ENCODE peak calls at places on chromosomes 11 and 22, in six cellular contexts. One of them, this sample, is unnamed.

GRCh38 chr22:39421691-39422090 is 22.1 kb downstream of the TAB1 start:
- DNase-seq in pancreas: no peak
- DNase-seq in GM23248: no peak
- DNase-seq in CD8-positive, alpha-beta T cell: no peak
- DNase-seq in psoas muscle: no peak
- DNase-seq in ovary: no peak
- DNase-seq in this sample: no peak

GRCh38 chr22:17883356-17883755 is 109.1 kb upstream of the BID start:
- DNase-seq in pancreas: no peak
- DNase-seq in psoas muscle: no peak
- DNase-seq in GM23248: no peak
- DNase-seq in ovary: peak; percentile 3
- DNase-seq in CD8-positive, alpha-beta T cell: no peak
- DNase-seq in this sample: no peak

GRCh38 chr22:20526628-20527355 is 19.4 kb downstream of the MED15 start:
- DNase-seq in CD8-positive, alpha-beta T cell: no peak
- DNase-seq in pancreas: no peak
- DNase-seq in GM23248: peak; percentile 89
- DNase-seq in psoas muscle: no peak
- DNase-seq in ovary: no peak
- DNase-seq in this sample: no peak

GRCh38 chr11:2100361-2101170 is 38.6 kb downstream of the IGF2 start:
- DNase-seq in psoas muscle: peak; percentile 58
- DNase-seq in pancreas: peak; percentile 54
- DNase-seq in CD8-positive, alpha-beta T cell: peak; percentile 28
- DNase-seq in GM23248: no peak
- DNase-seq in ovary: peak; percentile 47
- DNase-seq in this sample: no peak

GRCh38 chr11:74870485-74870884 is 78.4 kb downstream of the XRRA1 start:
- DNase-seq in ovary: no peak
- DNase-seq in psoas muscle: no peak
- DNase-seq in GM23248: peak; percentile 61
- DNase-seq in pancreas: no peak
- DNase-seq in CD8-positive, alpha-beta T cell: no peak
- DNase-seq in this sample: no peak

GRCh38 chr22:32947581-32947980 is 110.6 kb downstream of the SYN3 start:
- DNase-seq in pancreas: no peak
- DNase-seq in ovary: no peak
- DNase-seq in psoas muscle: no peak
- DNase-seq in CD8-positive, alpha-beta T cell: no peak
- DNase-seq in GM23248: no peak
- DNase-seq in this sample: no peak

GRCh38 chr11:1199689-1200610 is 22.9 kb upstream of the MUC5B start:
- DNase-seq in GM23248: no peak
- DNase-seq in psoas muscle: peak; percentile 51
- DNase-seq in CD8-positive, alpha-beta T cell: no peak
- DNase-seq in pancreas: peak; percentile 54
- DNase-seq in ovary: no peak
- DNase-seq in this sample: no peak

GRCh38 chr22:22593964-22594656 is 35.0 kb upstream of the PRAME start:
- DNase-seq in CD8-positive, alpha-beta T cell: peak; percentile 48
- DNase-seq in pancreas: peak; percentile 70
- DNase-seq in psoas muscle: no peak
- DNase-seq in ovary: no peak
- DNase-seq in GM23248: peak; percentile 58
- DNase-seq in this sample: peak; percentile 71

GRCh38 chr11:88344869-88345268 is 7.3 kb upstream of the CTSC start:
- DNase-seq in psoas muscle: no peak
- DNase-seq in GM23248: no peak
- DNase-seq in pancreas: no peak
- DNase-seq in ovary: no peak
- DNase-seq in CD8-positive, alpha-beta T cell: no peak
- DNase-seq in this sample: no peak

GRCh38 chr22:46074771-46075551 is 75.4 kb upstream of the PPARA start:
- DNase-seq in psoas muscle: peak; percentile 54
- DNase-seq in pancreas: peak; percentile 66
- DNase-seq in GM23248: peak; percentile 56
- DNase-seq in ovary: peak; percentile 50
- DNase-seq in CD8-positive, alpha-beta T cell: no peak
- DNase-seq in this sample: peak; percentile 22

GRCh38 chr11:34002420-34002819 is 49.1 kb upstream of the CAPRIN1 start:
- DNase-seq in CD8-positive, alpha-beta T cell: no peak
- DNase-seq in psoas muscle: no peak
- DNase-seq in GM23248: no peak
- DNase-seq in pancreas: no peak
- DNase-seq in ovary: no peak
- DNase-seq in this sample: no peak

GRCh38 chr11:23124996-23125395 is 264.7 kb upstream of the CCDC179 start:
- DNase-seq in psoas muscle: no peak
- DNase-seq in ovary: no peak
- DNase-seq in GM23248: no peak
- DNase-seq in CD8-positive, alpha-beta T cell: no peak
- DNase-seq in pancreas: no peak
- DNase-seq in this sample: no peak

GRCh38 chr11:45149483-45150056 is 3.1 kb downstream of the PRDM11 start:
- DNase-seq in ovary: no peak
- DNase-seq in psoas muscle: no peak
- DNase-seq in CD8-positive, alpha-beta T cell: no peak
- DNase-seq in GM23248: no peak
- DNase-seq in pancreas: no peak
- DNase-seq in this sample: no peak

GRCh38 chr11:104541706-104542105 is 356.6 kb downstream of the CASP12 start:
- DNase-seq in psoas muscle: no peak
- DNase-seq in ovary: no peak
- DNase-seq in GM23248: no peak
- DNase-seq in pancreas: no peak
- DNase-seq in CD8-positive, alpha-beta T cell: no peak
- DNase-seq in this sample: no peak

GRCh38 chr11:102115557-102115956 is 5.3 kb downstream of the YAP1 start:
- DNase-seq in GM23248: peak; percentile 63
- DNase-seq in CD8-positive, alpha-beta T cell: no peak
- DNase-seq in psoas muscle: no peak
- DNase-seq in ovary: no peak
- DNase-seq in pancreas: no peak
- DNase-seq in this sample: no peak

GRCh38 chr11:103488021-103488420 is 378.8 kb downstream of the DYNC2H1 start:
- DNase-seq in pancreas: no peak
- DNase-seq in ovary: no peak
- DNase-seq in CD8-positive, alpha-beta T cell: no peak
- DNase-seq in psoas muscle: no peak
- DNase-seq in GM23248: no peak
- DNase-seq in this sample: no peak

GRCh38 chr11:46050065-46050464 is 71.2 kb downstream of the PHF21A start:
- DNase-seq in CD8-positive, alpha-beta T cell: no peak
- DNase-seq in ovary: peak; percentile 48
- DNase-seq in psoas muscle: peak; percentile 58
- DNase-seq in pancreas: no peak
- DNase-seq in GM23248: peak; percentile 87
- DNase-seq in this sample: no peak

GRCh38 chr11:113778111-113778910 is 1.3 kb upstream of the CLDN25 start:
- DNase-seq in ovary: no peak
- DNase-seq in CD8-positive, alpha-beta T cell: no peak
- DNase-seq in GM23248: peak; percentile 83
- DNase-seq in pancreas: no peak
- DNase-seq in psoas muscle: peak; percentile 76
- DNase-seq in this sample: no peak

GRCh38 chr11:59802639-59803176 is 7.9 kb downstream of the MRPL16 start:
- DNase-seq in pancreas: no peak
- DNase-seq in CD8-positive, alpha-beta T cell: peak; percentile 42
- DNase-seq in GM23248: peak; percentile 75
- DNase-seq in ovary: no peak
- DNase-seq in psoas muscle: no peak
- DNase-seq in this sample: peak; percentile 11

GRCh38 chr22:50544746-50545253 is 899 bp upstream of the KLHDC7B start:
- DNase-seq in CD8-positive, alpha-beta T cell: no peak
- DNase-seq in GM23248: no peak
- DNase-seq in pancreas: peak; percentile 68
- DNase-seq in ovary: no peak
- DNase-seq in psoas muscle: peak; percentile 52
- DNase-seq in this sample: peak; percentile 46

GRCh38 chr11:76415073-76415472 is 29.7 kb upstream of the EMSY start:
- DNase-seq in pancreas: peak; percentile 58
- DNase-seq in psoas muscle: no peak
- DNase-seq in GM23248: no peak
- DNase-seq in ovary: no peak
- DNase-seq in CD8-positive, alpha-beta T cell: no peak
- DNase-seq in this sample: no peak

GRCh38 chr22:30541979-30542810 is 4.3 kb downstream of the SEC14L6 start:
- DNase-seq in pancreas: peak; percentile 76
- DNase-seq in CD8-positive, alpha-beta T cell: no peak
- DNase-seq in GM23248: peak; percentile 27
- DNase-seq in psoas muscle: no peak
- DNase-seq in ovary: peak; percentile 62
- DNase-seq in this sample: no peak
- H3K4me3 ChIP-seq in pancreas: peak overlapping the region; percentile 9
- H3K4me3 ChIP-seq in CD8-positive, alpha-beta T cell: no peak overlapping the region
- H3K4me3 ChIP-seq in GM23248: peak overlapping the region; percentile 42
- H3K4me3 ChIP-seq in psoas muscle: peak overlapping the region; percentile 60
- H3K4me3 ChIP-seq in ovary: peak overlapping the region; percentile 31
- H3K4me3 ChIP-seq in this sample: no peak overlapping the region

DNA sequence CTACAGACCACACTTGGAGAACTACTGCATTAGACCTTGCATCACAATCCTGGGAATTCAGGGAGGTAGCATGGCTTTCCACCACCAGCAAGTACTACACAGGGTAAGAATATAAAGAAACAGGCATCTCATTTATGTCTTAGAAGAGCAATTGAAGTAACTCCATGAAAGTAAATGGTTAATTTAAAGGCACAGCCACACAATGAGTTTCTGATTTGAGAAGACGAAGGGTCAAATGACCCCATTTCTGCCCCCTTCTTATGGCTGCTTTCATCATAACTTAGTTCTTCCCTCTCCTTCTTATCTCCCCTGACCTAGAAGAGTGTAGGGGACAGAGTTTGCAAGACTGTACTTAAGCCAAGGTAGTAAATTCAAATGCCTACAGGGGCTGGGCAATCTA is 6.0 kb downstream of the TRIM66 start:
- DNase-seq in pancreas: no peak
- DNase-seq in GM23248: no peak
- DNase-seq in CD8-positive, alpha-beta T cell: no peak
- DNase-seq in psoas muscle: no peak
- DNase-seq in ovary: no peak
- DNase-seq in this sample: no peak
- H3K27ac ChIP-seq in pancreas: no peak overlapping the region
- H3K27ac ChIP-seq in GM23248: no peak overlapping the region
- H3K27ac ChIP-seq in CD8-positive, alpha-beta T cell: no peak overlapping the region
- H3K27ac ChIP-seq in psoas muscle: no peak overlapping the region
- H3K27ac ChIP-seq in ovary: no peak overlapping the region
- H3K27ac ChIP-seq in this sample: no peak overlapping the region

GRCh38 chr11:47571012-47571729 is 5.8 kb downstream of the PTPMT1 start:
- DNase-seq in psoas muscle: no peak
- DNase-seq in GM23248: no peak
- DNase-seq in CD8-positive, alpha-beta T cell: no peak
- DNase-seq in pancreas: no peak
- DNase-seq in ovary: no peak
- DNase-seq in this sample: no peak
- H3K36me3 ChIP-seq in psoas muscle: peaks cover 79% of the 10 kb centered on the region
- H3K36me3 ChIP-seq in GM23248: peaks cover 6% of the 10 kb centered on the region
- H3K36me3 ChIP-seq in CD8-positive, alpha-beta T cell: peaks cover 31% of the 10 kb centered on the region
- H3K36me3 ChIP-seq in pancreas: no peaks in the 10 kb centered on the region
- H3K36me3 ChIP-seq in ovary: no peaks in the 10 kb centered on the region
- H3K36me3 ChIP-seq in this sample: peaks cover 30% of the 10 kb centered on the region

DNA sequence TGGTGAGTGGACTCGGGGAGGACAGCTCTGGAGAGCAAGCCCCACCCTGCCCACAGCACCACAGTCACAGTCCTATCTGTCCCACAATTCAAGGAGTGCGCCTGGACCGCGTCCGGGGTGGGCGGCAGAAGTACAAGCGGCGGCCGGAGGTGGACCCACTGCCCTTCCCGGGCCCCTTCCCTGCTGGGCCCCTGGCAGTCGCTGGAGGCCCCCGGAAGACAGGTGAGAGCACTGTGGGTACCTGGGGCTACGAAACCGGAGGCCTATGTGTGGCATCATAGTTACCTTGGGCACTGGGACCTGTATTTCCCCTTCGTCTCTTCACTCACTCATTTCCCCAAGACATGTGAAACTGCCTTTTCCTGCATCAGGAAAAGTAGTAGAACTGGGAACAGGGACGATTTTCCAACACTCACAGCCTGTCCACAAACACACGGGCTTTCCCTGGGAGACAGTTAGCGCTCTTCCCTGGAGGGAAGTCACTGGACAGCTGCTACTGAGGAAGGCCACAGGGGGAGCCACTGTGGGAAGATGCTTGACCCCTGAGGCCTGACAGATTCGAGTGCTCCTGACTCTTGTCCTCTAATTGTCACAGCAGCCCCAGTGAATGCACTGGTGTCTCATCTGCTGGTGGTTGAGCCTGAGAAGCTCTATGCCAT is 3.1 kb downstream of the TRMT112 start:
- DNase-seq in CD8-positive, alpha-beta T cell: no peak
- DNase-seq in GM23248: peak; percentile 52
- DNase-seq in psoas muscle: no peak
- DNase-seq in ovary: no peak
- DNase-seq in pancreas: no peak
- DNase-seq in this sample: no peak
- H3K4me3 ChIP-seq in CD8-positive, alpha-beta T cell: no peak overlapping the region
- H3K4me3 ChIP-seq in GM23248: peak overlapping the region; percentile 58
- H3K4me3 ChIP-seq in psoas muscle: peak overlapping the region; percentile 46
- H3K4me3 ChIP-seq in ovary: no peak overlapping the region
- H3K4me3 ChIP-seq in pancreas: no peak overlapping the region
- H3K4me3 ChIP-seq in this sample: no peak overlapping the region

DNA sequence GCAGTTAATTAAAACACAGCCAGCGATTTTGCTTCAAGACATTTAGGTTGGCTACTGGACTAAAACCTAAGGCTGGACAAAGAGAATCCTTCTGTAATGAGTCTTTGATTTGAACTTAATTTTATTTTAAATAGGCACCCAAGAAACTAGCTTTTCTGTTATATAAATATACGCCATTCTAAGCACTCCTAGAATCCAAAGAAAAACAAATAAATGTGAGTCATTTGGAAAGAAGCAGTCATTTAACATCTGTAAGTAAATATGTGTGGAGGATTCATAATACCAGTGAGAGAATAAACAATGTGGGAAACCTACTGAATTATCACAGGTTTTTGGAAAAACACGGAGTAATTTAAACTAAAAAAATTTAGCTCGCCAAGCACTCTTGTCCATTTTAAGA is 1.2 kb upstream of the TECTA start:
- DNase-seq in CD8-positive, alpha-beta T cell: no peak
- DNase-seq in psoas muscle: no peak
- DNase-seq in pancreas: no peak
- DNase-seq in GM23248: peak; percentile 50
- DNase-seq in ovary: no peak
- DNase-seq in this sample: no peak
- H3K27ac ChIP-seq in CD8-positive, alpha-beta T cell: no peak overlapping the region
- H3K27ac ChIP-seq in psoas muscle: no peak overlapping the region
- H3K27ac ChIP-seq in pancreas: no peak overlapping the region
- H3K27ac ChIP-seq in GM23248: no peak overlapping the region
- H3K27ac ChIP-seq in ovary: no peak overlapping the region
- H3K27ac ChIP-seq in this sample: no peak overlapping the region

DNA sequence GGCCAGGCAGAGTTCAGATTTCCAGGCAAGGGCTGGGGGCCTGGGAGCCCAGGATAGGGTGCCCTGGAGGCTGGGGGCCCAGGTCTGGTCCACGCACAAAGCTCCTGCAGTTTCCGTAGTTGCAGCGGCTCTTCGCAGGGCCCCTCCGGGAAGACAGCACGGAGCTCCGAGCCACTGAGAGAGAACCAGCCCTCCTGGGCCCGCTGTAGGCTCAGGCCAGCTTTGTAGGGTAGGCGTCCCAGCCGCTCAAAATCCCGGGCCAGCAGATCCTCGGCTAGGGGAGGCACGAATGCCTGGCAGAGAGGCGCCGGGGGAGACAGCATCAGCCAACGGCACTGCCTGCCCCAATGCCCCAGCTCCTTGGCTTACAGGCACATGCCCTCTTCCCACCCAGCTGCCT is 23.6 kb upstream of the PDE2A start:
- DNase-seq in GM23248: no peak
- DNase-seq in CD8-positive, alpha-beta T cell: no peak
- DNase-seq in ovary: no peak
- DNase-seq in pancreas: no peak
- DNase-seq in psoas muscle: no peak
- DNase-seq in this sample: no peak
- H3K36me3 ChIP-seq in GM23248: no peaks in the 10 kb centered on the region
- H3K36me3 ChIP-seq in CD8-positive, alpha-beta T cell: peaks cover 74% of the 10 kb centered on the region
- H3K36me3 ChIP-seq in ovary: no peaks in the 10 kb centered on the region
- H3K36me3 ChIP-seq in pancreas: peaks cover 8% of the 10 kb centered on the region
- H3K36me3 ChIP-seq in psoas muscle: peaks cover 99% of the 10 kb centered on the region
- H3K36me3 ChIP-seq in this sample: peaks cover 56% of the 10 kb centered on the region

This sample was measured in CD8-positive, alpha-beta memory T cell.